ENCODE peak calls at places on chromosomes 13 and 19, in five cellular contexts. One of them, this sample, is unnamed.
A peak's percentile ranks its signal among the peaks of the same experiment; 100 is the strongest.

GRCh38 chr13:81394605-81395004 is 1053.7 kb upstream of the SPRY2 start:
- DNase-seq in psoas muscle: no peak
- DNase-seq in MM.1S: no peak
- DNase-seq in endothelial cell: no peak
- DNase-seq in ovary: no peak
- DNase-seq in this sample: no peak

GRCh38 chr19:33374406-33374703 is 846 bp downstream of the CEBPG start:
- DNase-seq in psoas muscle: no peak
- DNase-seq in MM.1S: no peak
- DNase-seq in endothelial cell: no peak
- DNase-seq in ovary: no peak
- DNase-seq in this sample: no peak

GRCh38 chr13:27425151-27425917 is 915 bp downstream of the GTF3A start:
- DNase-seq in psoas muscle: no peak
- DNase-seq in MM.1S: no peak
- DNase-seq in endothelial cell: no peak
- DNase-seq in ovary: no peak
- DNase-seq in this sample: no peak

GRCh38 chr13:31038834-31039552 is 106.5 kb downstream of the TEX26 start:
- DNase-seq in psoas muscle: no peak
- DNase-seq in MM.1S: peak; percentile 44
- DNase-seq in endothelial cell: no peak
- DNase-seq in ovary: no peak
- DNase-seq in this sample: no peak

GRCh38 chr19:56885173-56885679 is 44.7 kb upstream of the PEG3 start:
- DNase-seq in psoas muscle: no peak
- DNase-seq in MM.1S: no peak
- DNase-seq in endothelial cell: no peak
- DNase-seq in ovary: no peak
- DNase-seq in this sample: no peak

GRCh38 chr13:42001580-42001979 is 40.7 kb upstream of the VWA8 start:
- DNase-seq in psoas muscle: no peak
- DNase-seq in MM.1S: no peak
- DNase-seq in endothelial cell: peak; percentile 4
- DNase-seq in ovary: peak; percentile 52
- DNase-seq in this sample: peak; percentile 7

GRCh38 chr19:38658462-38659306 is 11.2 kb downstream of the ACTN4 start:
- DNase-seq in psoas muscle: no peak
- DNase-seq in MM.1S: no peak
- DNase-seq in endothelial cell: no peak
- DNase-seq in ovary: peak; percentile 64
- DNase-seq in this sample: peak; percentile 84

GRCh38 chr19:38932425-38933179 is 1.9 kb downstream of the MRPS12 start:
- DNase-seq in psoas muscle: no peak
- DNase-seq in MM.1S: peak; percentile 42
- DNase-seq in endothelial cell: no peak
- DNase-seq in ovary: no peak
- DNase-seq in this sample: peak; percentile 46

GRCh38 chr19:10452726-10453620 is 32.6 kb downstream of the PDE4A start:
- DNase-seq in psoas muscle: no peak
- DNase-seq in MM.1S: no peak
- DNase-seq in endothelial cell: no peak
- DNase-seq in ovary: no peak
- DNase-seq in this sample: no peak

DNA sequence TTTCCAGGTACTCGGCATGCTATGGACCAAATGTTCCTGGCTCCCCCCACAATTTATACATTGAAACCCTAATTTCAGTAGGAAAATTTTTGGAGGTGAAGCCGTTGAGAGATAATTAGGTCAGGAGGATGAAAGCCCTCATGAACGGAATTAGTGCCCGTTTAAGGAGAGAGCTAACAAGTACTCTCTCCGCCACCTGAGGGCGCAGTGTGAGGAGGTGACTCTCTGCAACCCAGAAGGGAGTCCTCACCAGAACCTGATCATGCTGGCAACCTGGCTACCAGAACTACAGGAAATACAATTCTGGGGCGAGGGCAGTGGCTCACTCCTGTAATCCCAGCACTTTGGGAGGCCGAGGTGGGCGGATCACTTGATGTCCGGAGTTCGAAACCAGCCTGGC is 397.8 kb downstream of the SLITRK5 start:
- DNase-seq in psoas muscle: no peak
- DNase-seq in MM.1S: no peak
- DNase-seq in endothelial cell: peak; percentile 26
- DNase-seq in ovary: no peak
- DNase-seq in this sample: no peak
- TF ChIP-seq CTCF in psoas muscle: no peak
- TF ChIP-seq CTCF in MM.1S: no peak
- TF ChIP-seq CTCF in endothelial cell: no peak
- TF ChIP-seq CTCF in ovary: no peak
- TF ChIP-seq CTCF in this sample: no peak

GRCh38 chr13:70125693-70126092 is 17.4 kb upstream of the KLHL1 start:
- DNase-seq in psoas muscle: no peak
- DNase-seq in MM.1S: no peak
- DNase-seq in endothelial cell: no peak
- DNase-seq in ovary: no peak
- DNase-seq in this sample: no peak
- TF ChIP-seq CTCF in psoas muscle: no peak
- TF ChIP-seq CTCF in MM.1S: no peak
- TF ChIP-seq CTCF in endothelial cell: no peak
- TF ChIP-seq CTCF in ovary: no peak
- TF ChIP-seq CTCF in this sample: no peak

DNA sequence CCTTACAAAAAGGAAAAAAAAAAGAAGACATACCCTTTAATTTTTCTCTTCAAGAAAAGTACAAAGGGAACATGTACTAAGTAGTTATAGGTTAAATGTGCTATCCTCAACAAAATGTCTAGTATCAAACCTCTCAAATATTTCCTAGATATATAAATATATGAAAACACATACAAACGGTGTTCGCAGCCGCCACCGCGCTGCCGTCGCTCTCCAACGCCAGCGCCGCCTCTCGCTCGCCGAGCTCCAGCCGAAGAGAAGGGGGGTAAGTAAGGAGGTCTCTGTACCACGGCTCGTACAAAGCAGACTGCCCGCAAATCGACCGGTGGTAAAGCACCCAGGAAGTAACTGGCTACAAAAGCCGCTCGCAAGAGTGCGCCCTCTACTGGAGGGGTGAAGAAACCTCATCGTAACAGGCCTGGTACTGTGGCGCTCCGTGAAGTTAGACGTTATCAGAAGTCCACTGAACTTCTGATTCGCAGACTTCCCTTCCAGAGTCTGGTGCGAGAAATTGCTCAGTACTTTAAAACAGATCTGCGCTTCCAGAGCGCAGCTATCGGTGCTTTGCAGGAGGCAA is 192.1 kb downstream of the DACH1 start:
- DNase-seq in psoas muscle: no peak
- DNase-seq in MM.1S: no peak
- DNase-seq in endothelial cell: no peak
- DNase-seq in ovary: no peak
- DNase-seq in this sample: no peak
- TF ChIP-seq CTCF in psoas muscle: no peak
- TF ChIP-seq CTCF in MM.1S: no peak
- TF ChIP-seq CTCF in endothelial cell: peak; percentile 58
- TF ChIP-seq CTCF in ovary: no peak
- TF ChIP-seq CTCF in this sample: no peak

DNA sequence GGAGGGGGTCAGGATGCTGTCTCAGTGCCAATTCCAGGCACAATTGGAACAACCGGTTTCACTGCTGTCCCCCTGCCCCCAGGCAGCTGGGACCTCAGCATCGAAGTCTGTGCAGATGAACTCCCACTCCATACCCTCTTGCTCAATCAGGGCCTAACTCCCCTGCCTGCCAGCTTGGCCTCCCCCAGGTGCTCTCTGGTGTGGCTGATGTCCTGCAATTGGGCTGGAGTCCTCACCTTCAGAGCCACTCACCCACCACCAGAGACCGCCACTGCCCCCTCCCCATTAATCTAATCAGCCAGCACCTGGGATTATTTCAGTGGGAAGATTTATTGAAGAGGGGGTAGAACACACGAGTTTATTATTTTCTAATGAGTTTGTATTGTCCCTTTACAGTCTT is 118.8 kb downstream of the MIPEP start:
- DNase-seq in psoas muscle: no peak
- DNase-seq in MM.1S: no peak
- DNase-seq in endothelial cell: no peak
- DNase-seq in ovary: no peak
- DNase-seq in this sample: no peak
- TF ChIP-seq CTCF in psoas muscle: no peak
- TF ChIP-seq CTCF in MM.1S: no peak
- TF ChIP-seq CTCF in endothelial cell: no peak
- TF ChIP-seq CTCF in ovary: no peak
- TF ChIP-seq CTCF in this sample: no peak

GRCh38 chr13:66716502-66716901 is 513.6 kb downstream of the PCDH9 start:
- DNase-seq in psoas muscle: no peak
- DNase-seq in MM.1S: no peak
- DNase-seq in endothelial cell: no peak
- DNase-seq in ovary: no peak
- DNase-seq in this sample: no peak

GRCh38 chr13:66714795-66715194 is 515.3 kb downstream of the PCDH9 start:
- DNase-seq in psoas muscle: no peak
- DNase-seq in MM.1S: no peak
- DNase-seq in endothelial cell: no peak
- DNase-seq in ovary: no peak
- DNase-seq in this sample: no peak
- TF ChIP-seq CTCF in psoas muscle: no peak
- TF ChIP-seq CTCF in MM.1S: no peak
- TF ChIP-seq CTCF in endothelial cell: no peak
- TF ChIP-seq CTCF in ovary: no peak
- TF ChIP-seq CTCF in this sample: no peak

DNA sequence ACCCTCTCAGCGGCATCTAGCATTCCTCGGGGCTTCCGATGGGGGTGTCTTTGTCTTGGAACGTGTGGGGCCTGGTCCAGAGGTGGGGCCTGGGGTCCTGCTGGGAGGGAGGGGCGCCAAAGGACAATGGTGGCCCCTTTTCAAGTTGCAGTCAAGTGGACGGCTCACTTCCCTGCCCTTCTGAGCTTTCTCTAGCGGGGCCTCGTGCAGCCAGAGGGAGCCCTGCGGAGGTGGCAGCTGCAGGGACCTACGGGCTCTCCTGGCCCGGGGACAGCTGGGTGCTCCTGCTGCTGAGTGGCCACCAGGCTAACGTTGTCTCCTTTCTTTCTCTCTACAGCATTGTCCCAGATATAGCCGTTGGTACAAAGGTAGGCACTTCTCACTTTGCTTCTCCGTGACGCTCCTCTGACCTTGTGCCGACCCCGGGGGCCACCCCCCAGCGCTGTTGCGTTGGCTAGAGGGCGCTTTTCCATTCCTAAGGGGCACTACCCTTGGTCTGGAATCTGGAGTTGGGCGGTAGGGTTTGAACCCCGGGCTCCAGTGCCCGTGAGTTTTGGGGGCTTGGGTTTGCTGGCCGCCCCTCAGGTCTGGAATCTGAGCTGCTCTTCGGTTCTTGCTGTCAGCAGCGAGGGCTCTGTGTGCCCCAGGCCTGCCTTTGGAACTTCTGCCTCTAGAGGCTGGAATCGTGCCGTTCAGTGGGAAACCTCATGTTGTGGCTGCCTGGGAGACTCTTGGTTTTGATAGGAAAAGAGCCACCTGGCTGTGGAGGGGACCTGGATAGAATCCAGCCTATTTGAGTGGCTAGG is 2.0 kb downstream of the PTBP1 start:
- DNase-seq in psoas muscle: peak; percentile 23
- DNase-seq in MM.1S: no peak
- DNase-seq in endothelial cell: no peak
- DNase-seq in ovary: peak; percentile 41
- DNase-seq in this sample: no peak
- TF ChIP-seq CTCF in psoas muscle: no peak
- TF ChIP-seq CTCF in MM.1S: peak; percentile 2
- TF ChIP-seq CTCF in endothelial cell: no peak
- TF ChIP-seq CTCF in ovary: no peak
- TF ChIP-seq CTCF in this sample: no peak

DNA sequence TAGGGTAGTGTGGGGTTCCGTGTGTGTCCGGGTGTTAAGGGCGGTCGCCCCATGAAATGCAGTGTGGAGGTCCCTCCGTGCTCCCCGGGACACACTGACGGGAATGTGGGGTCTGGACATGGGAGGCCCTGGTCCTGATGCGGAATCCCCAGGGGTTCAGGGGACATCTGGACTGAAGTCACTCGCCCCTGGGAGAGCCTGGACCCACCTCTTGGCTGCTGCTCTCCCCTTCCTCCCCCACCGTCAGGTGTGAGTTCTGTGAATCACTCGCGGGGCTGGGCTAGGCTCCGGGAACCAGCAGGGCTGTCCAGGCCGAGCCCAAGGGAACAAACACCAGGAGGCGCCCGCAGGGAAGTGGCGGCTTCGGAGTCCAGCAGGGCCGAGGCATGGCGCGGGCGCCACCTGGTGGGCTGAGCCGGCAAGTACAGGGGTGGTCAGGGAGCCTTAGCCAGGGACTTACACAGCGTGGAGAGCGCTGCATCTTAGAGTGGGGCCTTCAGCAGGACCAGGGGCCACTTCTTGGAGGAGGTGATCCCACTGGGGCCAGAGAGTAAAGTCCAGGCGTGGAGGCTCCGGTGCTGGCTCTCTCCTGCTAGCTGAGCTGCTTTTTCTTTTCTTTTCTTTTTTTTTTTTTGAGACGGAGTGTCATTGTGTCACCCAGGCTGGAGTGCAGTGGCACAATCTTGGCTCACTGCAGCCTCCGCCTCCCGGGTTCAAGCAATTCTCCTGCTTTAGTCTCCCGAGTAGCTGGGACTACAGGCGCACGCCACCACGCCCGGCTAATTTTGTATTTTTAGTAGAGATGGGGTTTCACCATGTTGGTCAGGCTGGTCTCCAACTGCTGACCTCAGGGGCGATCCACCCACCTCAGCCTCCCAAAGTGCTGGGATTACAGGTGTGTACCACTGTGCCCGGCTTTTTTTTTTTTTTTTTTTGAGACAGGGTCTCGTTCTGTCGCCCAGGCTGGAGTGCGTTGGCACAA is 20.1 kb downstream of the WTIP start:
- DNase-seq in psoas muscle: peak; percentile 95
- DNase-seq in MM.1S: peak; percentile 83
- DNase-seq in endothelial cell: peak; percentile 100
- DNase-seq in ovary: peak; percentile 92
- DNase-seq in this sample: peak; percentile 99
- TF ChIP-seq CTCF in psoas muscle: peak; percentile 99
- TF ChIP-seq CTCF in MM.1S: peak; percentile 98
- TF ChIP-seq CTCF in endothelial cell: peak; percentile 98
- TF ChIP-seq CTCF in ovary: peak; percentile 95
- TF ChIP-seq CTCF in this sample: peak; percentile 99

This sample was measured in Calu3.